ENCODE peak calls at places on chromosomes 1 and 21, in eight cellular contexts. W is colonic mucosa; K is HCT116; C is Panc1; B is CD8-positive, alpha-beta T cell; D is HFFc6; J is endothelial cell; O is fibroblast of lung. H is an unnamed sample.

GRCh38 chr1:112935474-112936289 is 20.3 kb downstream of the SLC16A1 start:
- DNase-seq in W (no peak), K (peak), C (no peak), B (no peak), D (peak), J (no peak), O (peak), H (no peak)

GRCh38 chr1:220956861-220957605 is 77.8 kb downstream of the HLX start:
- DNase-seq in W (no peak), K (no peak), C (no peak), B (no peak), D (peak), J (no peak), O (peak), H (no peak)

GRCh38 chr21:38985423-38986378 is 180.0 kb downstream of the ETS2 start:
- DNase-seq in W (peak), K (no peak), C (no peak), B (no peak), D (peak), J (no peak), O (peak), H (no peak)

GRCh38 chr21:43975469-43976098 is 36.5 kb upstream of the TRAPPC10 start:
- DNase-seq in W (peak), K (peak), C (peak), B (peak), D (peak), J (peak), O (peak), H (peak)

GRCh38 chr1:178593526-178593925 is 80.6 kb downstream of the TEX35 start:
- DNase-seq in W (no peak), K (no peak), C (no peak), B (no peak), D (no peak), J (no peak), O (no peak), H (no peak)

GRCh38 chr1:193402977-193403376 is 216.6 kb upstream of the B3GALT2 start:
- DNase-seq in W (no peak), K (no peak), C (no peak), B (no peak), D (no peak), J (no peak), O (no peak), H (no peak)

GRCh38 chr1:78003882-78004718 is 639 bp upstream of the DNAJB4 start:
- DNase-seq in W (peak), K (peak), C (peak), B (peak), D (peak), J (peak), O (peak), H (peak)

GRCh38 chr1:155759966-155760630 is 71.2 kb downstream of the DAP3 start:
- DNase-seq in W (no peak), K (no peak), C (no peak), B (no peak), D (no peak), J (no peak), O (peak), H (no peak)

GRCh38 chr1:220370041-220370700 is 97.9 kb upstream of the RAB3GAP2 start:
- DNase-seq in W (no peak), K (peak), C (no peak), B (no peak), D (peak), J (no peak), O (peak), H (no peak)

GRCh38 chr1:180065408-180065807 is 89.3 kb upstream of the QSOX1 start:
- DNase-seq in W (no peak), K (no peak), C (no peak), B (no peak), D (no peak), J (no peak), O (no peak), H (no peak)

GRCh38 chr1:171718216-171718615 is 23.6 kb downstream of the VAMP4 start:
- DNase-seq in W (no peak), K (no peak), C (no peak), B (no peak), D (no peak), J (no peak), O (peak), H (no peak)

GRCh38 chr1:75708910-75709309 is 15.6 kb upstream of the ACADM start:
- DNase-seq in W (no peak), K (no peak), C (no peak), B (no peak), D (no peak), J (no peak), O (no peak), H (no peak)

GRCh38 chr1:15331180-15331579 is 78.5 kb upstream of the EFHD2 start:
- DNase-seq in W (no peak), K (no peak), C (no peak), B (no peak), D (no peak), J (no peak), O (no peak), H (no peak)

GRCh38 chr1:155455588-155456195 is 106.9 kb downstream of the ASH1L start:
- DNase-seq in W (no peak), K (no peak), C (no peak), B (no peak), D (no peak), J (no peak), O (peak), H (no peak)

GRCh38 chr1:36251794-36252481 is 27.7 kb downstream of the THRAP3 start:
- DNase-seq in W (no peak), K (no peak), C (no peak), B (no peak), D (no peak), J (no peak), O (no peak), H (no peak)

GRCh38 chr1:39943471-39944290 is 11.3 kb upstream of the MFSD2A start:
- DNase-seq in W (no peak), K (no peak), C (no peak), B (no peak), D (no peak), J (no peak), O (no peak), H (no peak)

GRCh38 chr1:226764533-226764932 is 25.5 kb upstream of the ITPKB start:
- DNase-seq in W (no peak), K (no peak), C (no peak), B (no peak), D (no peak), J (no peak), O (no peak), H (no peak)

GRCh38 chr1:221290669-221291068 is 411.4 kb downstream of the HLX start:
- DNase-seq in W (no peak), K (no peak), C (no peak), B (no peak), D (no peak), J (no peak), O (no peak), H (no peak)

GRCh38 chr1:241457421-241457820 is 62.1 kb downstream of the FH start:
- DNase-seq in W (no peak), K (no peak), C (no peak), B (no peak), D (no peak), J (no peak), O (no peak), H (no peak)

GRCh38 chr1:33317354-33317753 is 3.5 kb downstream of the A3GALT2 start:
- DNase-seq in W (no peak), K (no peak), C (no peak), B (no peak), D (no peak), J (no peak), O (no peak), H (no peak)

GRCh38 chr1:146034976-146035469 is 13.5 kb upstream of the HJV start:
- DNase-seq in W (no peak), K (no peak), C (no peak), B (no peak), D (no peak), J (no peak), O (no peak), H (no peak)

GRCh38 chr1:43152866-43153265 is 19.2 kb downstream of the EBNA1BP2 start:
- DNase-seq in W (no peak), K (no peak), C (no peak), B (no peak), D (no peak), J (no peak), O (peak), H (no peak)

GRCh38 chr1:43346636-43347035 is 9.0 kb downstream of the MPL start:
- DNase-seq in W (no peak), K (no peak), C (no peak), B (no peak), D (no peak), J (no peak), O (no peak), H (no peak)

GRCh38 chr1:109298666-109299086 is 8.1 kb downstream of the MYBPHL start:
- DNase-seq in W (no peak), K (no peak), C (no peak), B (no peak), D (peak), J (no peak), O (peak), H (no peak)

GRCh38 chr1:38512789-38513188 is 346.8 kb downstream of the RRAGC start:
- DNase-seq in W (no peak), K (no peak), C (no peak), B (no peak), D (no peak), J (no peak), O (no peak), H (no peak)

GRCh38 chr1:168774241-168774640 is 45.2 kb upstream of the DPT start:
- DNase-seq in W (no peak), K (no peak), C (no peak), B (no peak), D (no peak), J (no peak), O (peak), H (no peak)

GRCh38 chr1:147238053-147238902 is 4.2 kb upstream of the CHD1L start:
- DNase-seq in W (no peak), K (no peak), C (no peak), B (no peak), D (no peak), J (no peak), O (no peak), H (no peak)

GRCh38 chr21:14686466-14687276 is 140.6 kb upstream of the SAMSN1 start:
- DNase-seq in W (no peak), K (no peak), C (no peak), B (no peak), D (no peak), J (no peak), O (peak), H (no peak)

DNA sequence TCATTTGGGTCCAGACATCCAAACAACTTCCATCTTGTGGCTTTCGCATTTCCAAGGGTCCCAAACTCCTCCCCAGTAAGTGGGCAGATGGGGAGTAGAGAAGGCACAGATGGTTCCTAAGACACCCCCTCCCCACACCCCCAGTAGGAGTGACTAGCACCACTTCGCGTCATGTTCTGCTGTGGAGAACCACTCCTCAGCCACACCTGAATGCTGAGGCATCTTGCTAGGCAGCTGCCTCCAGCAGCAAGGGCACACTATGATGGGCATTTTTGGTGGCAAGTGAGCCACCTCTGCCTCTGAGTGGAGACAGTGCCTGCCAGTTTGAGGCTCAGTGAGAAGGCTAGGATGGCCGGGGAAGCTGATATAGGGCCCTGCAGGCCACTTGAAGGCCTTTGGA is 32.6 kb upstream of the CD2 start:
- DNase-seq in W (no peak), K (no peak), C (no peak), B (no peak), D (no peak), J (no peak), O (no peak), H (no peak)
- TF ChIP-seq CTCF in W (no peak), K (no peak), C (no peak), B (no peak), D (no peak), J (no peak), O (no peak), H (no peak)

DNA sequence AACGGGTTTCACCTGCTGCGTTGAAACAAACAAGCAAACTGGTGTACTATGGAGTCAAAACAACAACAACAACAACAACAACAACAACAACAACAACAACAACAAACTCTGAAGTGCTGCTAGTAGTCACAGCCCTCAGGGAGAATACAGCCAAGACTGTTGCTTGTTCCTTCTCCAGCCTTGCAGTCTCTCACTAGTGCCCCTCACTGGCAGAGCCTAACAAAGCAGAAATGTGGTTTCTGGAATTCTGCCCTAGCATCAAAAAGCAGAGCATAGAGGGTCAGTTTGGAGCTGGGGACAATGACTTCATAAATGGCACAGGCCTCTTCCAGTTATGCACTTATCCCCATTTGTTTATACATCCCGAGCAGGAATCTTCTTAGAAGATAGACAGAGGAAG is 187.4 kb downstream of the KCNK2 start:
- DNase-seq in W (no peak), K (no peak), C (no peak), B (no peak), D (no peak), J (no peak), O (no peak), H (no peak)
- TF ChIP-seq CTCF in W (no peak), K (peak), C (no peak), B (no peak), D (no peak), J (no peak), O (no peak), H (no peak)

GRCh38 chr1:938088-938683 is 14.5 kb downstream of the SAMD11 start:
- DNase-seq in W (peak), K (no peak), C (no peak), B (no peak), D (peak), J (peak), O (peak), H (no peak)
- TF ChIP-seq CTCF in W (peak), K (peak), C (peak), B (no peak), D (peak), J (no peak), O (peak), H (no peak)

DNA sequence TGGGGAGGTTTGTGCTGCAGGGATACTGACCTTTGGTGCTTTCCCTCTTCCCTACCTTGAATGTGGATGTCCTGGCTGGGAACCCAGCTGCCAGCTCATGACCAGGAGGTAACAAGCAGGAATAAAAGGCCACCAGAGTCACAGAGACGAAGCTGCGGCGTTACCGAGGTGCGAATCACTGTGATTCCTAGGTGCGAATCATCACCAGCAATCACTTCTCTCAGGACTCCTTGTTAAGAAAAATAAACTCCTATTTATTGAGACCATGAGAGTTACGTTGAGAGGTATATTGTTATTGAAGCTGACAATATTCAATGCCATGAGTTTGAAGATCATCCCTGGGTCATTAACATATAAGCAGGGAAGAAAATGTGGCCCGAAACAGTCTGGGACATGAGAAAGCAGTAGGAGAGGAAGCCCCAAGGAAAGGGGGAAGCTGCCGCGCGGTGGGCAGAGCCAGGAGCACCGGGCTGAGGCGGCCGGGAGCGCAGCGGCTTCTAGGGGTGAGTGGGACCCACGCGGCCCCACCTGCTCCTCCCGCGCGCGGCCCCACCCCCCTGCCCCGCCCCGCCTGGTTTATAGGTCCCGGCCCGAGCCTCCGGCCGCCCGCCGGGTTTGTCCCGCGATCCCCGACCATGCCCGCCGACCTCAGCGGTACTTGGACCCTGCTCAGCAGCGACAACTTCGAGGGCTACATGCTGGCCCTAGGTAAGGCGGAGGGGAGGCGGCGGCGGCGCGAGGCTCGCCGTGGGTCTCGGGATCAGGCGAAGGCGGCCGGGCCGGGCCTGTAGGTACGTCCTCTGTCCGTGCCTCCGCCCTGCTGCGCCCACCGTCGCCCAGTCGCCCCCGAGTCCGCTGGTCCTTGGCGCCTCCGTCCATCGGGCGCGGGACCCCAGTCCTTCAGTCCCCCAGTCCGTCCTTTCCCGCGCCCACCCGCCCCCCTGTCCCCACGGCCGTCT is at the start of gene RBP7:
- DNase-seq in W (peak), K (no peak), C (no peak), B (peak), D (peak), J (peak), O (no peak), H (no peak)
- TF ChIP-seq CTCF in W (no peak), K (no peak), C (no peak), B (no peak), D (no peak), J (no peak), O (no peak), H (no peak)

DNA sequence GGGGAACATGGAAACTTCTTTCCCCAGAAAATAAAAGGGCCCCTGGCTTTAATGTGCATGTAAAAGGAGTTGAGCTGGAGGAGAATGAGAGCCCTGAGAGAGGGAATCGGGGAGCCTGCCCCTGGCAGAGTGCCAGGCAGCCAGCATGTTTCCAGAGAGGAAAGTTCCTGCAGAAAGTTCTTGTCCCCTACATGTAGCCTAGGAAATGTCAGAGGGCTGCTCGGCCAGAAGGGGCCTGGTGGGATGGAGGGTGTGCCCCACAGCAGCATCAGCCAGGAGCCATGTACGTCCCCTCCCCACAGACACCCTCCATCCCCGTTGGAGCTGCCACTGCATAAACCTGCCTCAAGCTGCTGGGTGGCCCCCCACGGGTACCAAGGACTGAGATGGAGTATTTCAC is 5.4 kb upstream of the PRELP start:
- DNase-seq in W (no peak), K (no peak), C (no peak), B (no peak), D (no peak), J (no peak), O (no peak), H (no peak)
- TF ChIP-seq CTCF in W (no peak), K (no peak), C (no peak), B (no peak), D (no peak), J (no peak), O (no peak), H (no peak)

DNA sequence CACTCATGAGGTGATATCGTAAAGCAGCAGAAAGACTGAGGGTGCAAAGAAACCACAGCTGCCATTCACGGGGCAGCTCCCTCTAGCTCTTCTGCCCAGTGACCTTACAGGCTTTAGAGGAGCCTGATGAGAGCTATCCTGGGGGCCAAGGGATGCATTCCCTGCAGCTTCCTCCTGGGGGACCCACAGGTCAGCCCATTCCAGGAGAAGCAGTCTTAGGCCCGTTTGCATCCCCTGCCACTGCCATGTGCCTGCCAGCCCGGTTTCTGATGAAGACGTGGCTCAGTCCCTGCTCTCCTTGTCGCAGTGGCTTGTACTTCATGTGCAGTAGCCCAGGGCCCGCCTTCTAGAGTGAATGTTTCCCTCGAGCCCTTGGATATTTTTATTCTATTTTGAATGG is 22.8 kb downstream of the ATP5PO start:
- DNase-seq in W (no peak), K (no peak), C (no peak), B (no peak), D (no peak), J (no peak), O (no peak), H (no peak)
- TF ChIP-seq CTCF in W (no peak), K (peak), C (no peak), B (no peak), D (peak), J (no peak), O (no peak), H (no peak)

DNA sequence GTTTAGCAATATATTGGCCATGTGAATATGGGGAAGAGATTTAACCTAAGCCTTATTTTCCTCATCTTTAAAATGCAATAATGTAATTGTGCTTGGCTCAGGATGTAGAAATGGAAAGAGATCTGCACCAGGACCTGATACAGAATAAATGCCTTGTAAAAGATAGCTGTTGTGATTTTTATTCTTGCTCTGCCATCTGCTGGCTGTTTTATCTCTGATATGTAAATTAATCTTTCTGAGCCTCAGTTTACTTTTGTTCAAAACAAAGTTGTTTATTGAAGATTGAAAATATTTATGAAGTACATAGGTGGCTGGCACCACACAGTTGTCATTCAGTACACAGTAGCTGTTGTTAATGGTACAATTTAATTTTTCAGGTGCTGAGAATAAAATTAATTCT is 21.9 kb downstream of the ZYG11B start:
- DNase-seq in W (no peak), K (no peak), C (no peak), B (no peak), D (no peak), J (no peak), O (no peak), H (no peak)
- TF ChIP-seq CTCF in W (no peak), K (no peak), C (no peak), B (no peak), D (peak), J (peak), O (peak), H (peak)

H was measured in neural crest cell.